ENCODE peak calls at places on chromosomes 4 and X, in ten cellular contexts. V is cardiac muscle cell, L is MCF 10A, T is astrocyte of the spinal cord, R is cardiac fibroblast, K is GM12878, E is progenitor cell of endocrine pancreas, Z is adrenal gland, X is AG09319, D is heart right ventricle. S is an unnamed sample.

GRCh38 chrX:69065451-69065850 is 99.8 kb downstream of the PJA1 start:
- DNase-seq in V (no peak), L (peak; percentile 16), T (no peak), R (peak; percentile 18), K (no peak), E (no peak), Z (no peak), X (no peak), D (no peak), S (no peak)

GRCh38 chr4:102449751-102450352 is 51.3 kb upstream of the NFKB1 start:
- DNase-seq in V (peak; percentile 75), L (peak; percentile 72), T (peak; percentile 76), R (peak; percentile 80), K (peak; percentile 45), E (peak; percentile 11), Z (peak; percentile 46), X (no peak), D (peak; percentile 48), S (no peak)

GRCh38 chr4:30555778-30556177 is 164.4 kb upstream of the PCDH7 start:
- DNase-seq in V (no peak), L (no peak), T (no peak), R (no peak), K (no peak), E (no peak), Z (no peak), X (no peak), D (no peak), S (no peak)

GRCh38 chr4:66073961-66074360 is 403.7 kb upstream of the EPHA5 start:
- DNase-seq in V (no peak), L (no peak), T (no peak), R (no peak), K (no peak), E (no peak), Z (no peak), X (no peak), D (no peak), S (no peak)

GRCh38 chrX:50768801-50769200 is 45.2 kb downstream of the SHROOM4 start:
- DNase-seq in V (no peak), L (no peak), T (no peak), R (peak; percentile 2), K (no peak), E (no peak), Z (no peak), X (no peak), D (no peak), S (no peak)

GRCh38 chrX:69133561-69134542 is 31.4 kb downstream of the PJA1 start:
- DNase-seq in V (peak; percentile 72), L (peak; percentile 65), T (peak; percentile 63), R (peak; percentile 77), K (no peak), E (no peak), Z (no peak), X (no peak), D (peak; percentile 8), S (no peak)

GRCh38 chrX:13101439-13102139 is 57.2 kb upstream of the FAM9C start:
- DNase-seq in V (no peak), L (peak; percentile 96), T (peak; percentile 90), R (peak; percentile 91), K (no peak), E (no peak), Z (peak; percentile 59), X (peak; percentile 57), D (peak; percentile 81), S (peak; percentile 77)

GRCh38 chr4:177484613-177485021 is 42.4 kb upstream of the AGA start:
- DNase-seq in V (no peak), L (peak; percentile 78), T (peak; percentile 87), R (peak; percentile 69), K (no peak), E (no peak), Z (no peak), X (peak; percentile 76), D (no peak), S (peak; percentile 86)

GRCh38 chr4:6114601-6115000 is 85.7 kb downstream of the JAKMIP1 start:
- DNase-seq in V (no peak), L (no peak), T (no peak), R (no peak), K (no peak), E (no peak), Z (no peak), X (no peak), D (no peak), S (no peak)

GRCh38 chr4:168177546-168178149 is 85.3 kb downstream of the ANXA10 start:
- DNase-seq in V (no peak), L (no peak), T (no peak), R (no peak), K (no peak), E (no peak), Z (no peak), X (no peak), D (no peak), S (no peak)

GRCh38 chr4:139682309-139683210 is 16.9 kb downstream of the MGST2 start:
- DNase-seq in V (no peak), L (no peak), T (no peak), R (peak; percentile 69), K (no peak), E (no peak), Z (no peak), X (no peak), D (peak; percentile 13), S (no peak)

GRCh38 chrX:128518508-128518907 is 466.3 kb upstream of the ACTRT1 start:
- DNase-seq in V (peak; percentile 3), L (peak; percentile 42), T (peak; percentile 5), R (no peak), K (no peak), E (no peak), Z (no peak), X (no peak), D (no peak), S (no peak)

GRCh38 chrX:119573840-119574393 is 446 bp upstream of the UBE2A start:
- DNase-seq in V (peak; percentile 45), L (peak; percentile 42), T (peak; percentile 51), R (peak; percentile 72), K (no peak), E (no peak), Z (peak; percentile 36), X (no peak), D (peak; percentile 34), S (no peak)

GRCh38 chr4:112111306-112111705 is 33.9 kb upstream of the FAM241A start:
- DNase-seq in V (no peak), L (no peak), T (no peak), R (no peak), K (no peak), E (no peak), Z (no peak), X (no peak), D (no peak), S (no peak)

DNA sequence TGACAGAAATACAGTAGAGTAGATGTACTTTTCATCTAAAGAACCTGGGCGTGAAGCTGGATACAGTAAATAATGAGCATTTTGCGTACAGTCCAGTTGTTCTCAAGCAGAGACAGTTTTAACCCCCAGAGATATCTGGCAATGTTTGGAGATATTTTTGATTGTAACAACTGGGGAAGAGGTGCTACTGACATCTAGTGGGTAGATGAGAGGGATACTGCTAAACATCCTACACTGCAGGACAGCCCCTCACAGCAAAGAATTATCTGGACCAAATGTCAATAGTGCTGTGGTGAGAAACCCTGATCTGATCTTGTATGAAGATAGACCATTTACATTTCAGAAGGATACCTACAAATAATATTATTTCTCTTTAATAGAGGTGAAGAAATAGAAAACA is 200.2 kb upstream of the FAM47A start:
- DNase-seq in V (peak; percentile 15), L (peak; percentile 16), T (no peak), R (peak; percentile 0), K (no peak), E (no peak), Z (no peak), X (no peak), D (no peak), S (no peak)
- TF ChIP-seq CTCF in V (peak; percentile 23), L (peak; percentile 12), T (peak; percentile 29), R (peak; percentile 42), K (peak; percentile 26), E (peak; percentile 53), Z (no peak), X (peak; percentile 25), D (no peak), S (peak; percentile 10)

GRCh38 chr4:133320576-133321170 is 171.6 kb downstream of the PCDH10 start:
- DNase-seq in V (peak; percentile 57), L (peak; percentile 51), T (peak; percentile 43), R (peak; percentile 37), K (no peak), E (no peak), Z (peak; percentile 18), X (no peak), D (no peak), S (no peak)
- TF ChIP-seq CTCF in V (peak; percentile 69), L (peak; percentile 47), T (peak; percentile 75), R (peak; percentile 52), K (peak; percentile 60), E (peak; percentile 81), Z (peak; percentile 27), X (peak; percentile 17), D (peak; percentile 31), S (peak; percentile 60)

GRCh38 chr4:136088231-136088630 is 1444.1 kb downstream of the PCDH18 start:
- DNase-seq in V (no peak), L (no peak), T (no peak), R (no peak), K (no peak), E (no peak), Z (no peak), X (no peak), D (no peak), S (no peak)
- TF ChIP-seq CTCF in V (no peak), L (no peak), T (no peak), R (no peak), K (no peak), E (no peak), Z (no peak), X (no peak), D (no peak), S (no peak)

GRCh38 chr4:183153190-183153916 is 54.3 kb downstream of the WWC2 start:
- DNase-seq in V (no peak), L (no peak), T (no peak), R (no peak), K (no peak), E (no peak), Z (no peak), X (no peak), D (no peak), S (no peak)

GRCh38 chr4:183154701-183155391 is 55.8 kb downstream of the WWC2 start:
- DNase-seq in V (peak; percentile 40), L (no peak), T (no peak), R (no peak), K (no peak), E (no peak), Z (no peak), X (no peak), D (peak; percentile 29), S (no peak)

GRCh38 chr4:183155450-183156184 is 56.6 kb downstream of the WWC2 start:
- DNase-seq in V (no peak), L (no peak), T (no peak), R (no peak), K (no peak), E (no peak), Z (no peak), X (no peak), D (no peak), S (no peak)

GRCh38 chr4:183158062-183158461 is 59.0 kb downstream of the WWC2 start:
- DNase-seq in V (no peak), L (peak; percentile 32), T (peak; percentile 56), R (peak; percentile 66), K (no peak), E (no peak), Z (no peak), X (no peak), D (no peak), S (no peak)

GRCh38 chr4:183157215-183157614 is 58.2 kb downstream of the WWC2 start:
- DNase-seq in V (no peak), L (no peak), T (no peak), R (no peak), K (no peak), E (no peak), Z (no peak), X (no peak), D (no peak), S (no peak)
- TF ChIP-seq CTCF in V (no peak), L (no peak), T (peak; percentile 10), R (peak; percentile 11), K (no peak), E (peak; percentile 6), Z (no peak), X (no peak), D (peak; percentile 27), S (no peak)